ENCODE peak calls at places on chromosomes 12 and 14, in five cellular contexts. V is stimulated activated CD4-positive, alpha-beta T cell treated with anti-CD3 and anti-CD28 coated beads, Interleukin-15, amount 100 ng/mL, for 1 hour; R is glutamatergic neuron; L is HCT116; B is GM19239. P is an unnamed sample.

GRCh38 chr12:70467908-70468733 is 102.0 kb downstream of the KCNMB4 start:
- DNase-seq in V (no peak), R (no peak), L (peak), B (no peak), P (no peak)

GRCh38 chr14:89227490-89227834 is 189.6 kb downstream of the FOXN3 start:
- DNase-seq in V (no peak), R (no peak), L (no peak), B (no peak), P (no peak)

GRCh38 chr14:59251811-59252771 is 63.6 kb downstream of the DAAM1 start:
- DNase-seq in V (no peak), R (no peak), L (no peak), B (no peak), P (no peak)

GRCh38 chr12:77795699-77796098 is 35.0 kb upstream of the NAV3 start:
- DNase-seq in V (no peak), R (no peak), L (no peak), B (no peak), P (no peak)

GRCh38 chr12:34399631-34400422 is 377.5 kb downstream of the ALG10 start:
- DNase-seq in V (no peak), R (peak), L (no peak), B (no peak), P (no peak)

GRCh38 chr12:20096430-20096829 is 271.9 kb upstream of the PDE3A start:
- DNase-seq in V (no peak), R (no peak), L (no peak), B (no peak), P (no peak)

GRCh38 chr12:6771091-6771495 is 1.2 kb upstream of the LAG3 start:
- DNase-seq in V (no peak), R (no peak), L (no peak), B (no peak), P (no peak)

GRCh38 chr14:58950555-58950954 is 237.9 kb upstream of the DAAM1 start:
- DNase-seq in V (no peak), R (no peak), L (no peak), B (no peak), P (no peak)

GRCh38 chr12:123131879-123132402 is 18.9 kb downstream of the PITPNM2 start:
- DNase-seq in V (no peak), R (no peak), L (no peak), B (no peak), P (no peak)

GRCh38 chr14:74941676-74942097 is 13.7 kb downstream of the PGF start:
- DNase-seq in V (peak), R (no peak), L (no peak), B (peak), P (no peak)

GRCh38 chr14:97277711-97278110 is 480.5 kb downstream of the VRK1 start:
- DNase-seq in V (no peak), R (no peak), L (no peak), B (no peak), P (no peak)

GRCh38 chr12:109266106-109266879 is 42.8 kb downstream of the FOXN4 start:
- DNase-seq in V (no peak), R (no peak), L (no peak), B (no peak), P (no peak)

GRCh38 chr12:40336573-40337199 is 111.9 kb downstream of the LRRK2 start:
- DNase-seq in V (no peak), R (no peak), L (no peak), B (no peak), P (no peak)

GRCh38 chr14:22560638-22561365 is 28.2 kb downstream of the DAD1 start:
- DNase-seq in V (no peak), R (no peak), L (no peak), B (no peak), P (no peak)

GRCh38 chr14:69553221-69553620 is 21.4 kb downstream of the CCDC177 start:
- DNase-seq in V (no peak), R (no peak), L (no peak), B (no peak), P (no peak)

GRCh38 chr14:104444159-104445030 is 135.2 kb upstream of the C14orf180 start:
- DNase-seq in V (no peak), R (no peak), L (no peak), B (no peak), P (no peak)

GRCh38 chr14:51616724-51617409 is 34.8 kb upstream of the FRMD6 start:
- DNase-seq in V (no peak), R (no peak), L (peak), B (no peak), P (peak)

GRCh38 chr14:100639280-100639679 is 52.1 kb upstream of the BEGAIN start:
- DNase-seq in V (no peak), R (no peak), L (no peak), B (no peak), P (no peak)

GRCh38 chr12:65720136-65720535 is 104.1 kb upstream of the HMGA2 start:
- DNase-seq in V (no peak), R (no peak), L (peak), B (no peak), P (peak)

P was measured in AG04449.